ENCODE peak calls at places on chromosomes 7 and 10, in six cellular contexts. D is HCT116, K is left lung, Z is heart right ventricle, Q is pancreas, N is ovary. M is an unnamed sample. For H3K4me1, the result is how much of the 10 kb centered on the place peaks cover.

GRCh38 chr7:22120391-22121053 is 174.8 kb upstream of the CDCA7L start:
- DNase-seq in D (no peak), K (no peak), Z (no peak), Q (no peak), N (no peak), M (no peak)

GRCh38 chr7:108063520-108063933 is 60.6 kb upstream of the LAMB1 start:
- DNase-seq in D (no peak), K (no peak), Z (no peak), Q (no peak), N (no peak), M (no peak)

GRCh38 chr10:23081156-23081833 is 14.1 kb upstream of the MSRB2 start:
- DNase-seq in D (no peak), K (no peak), Z (no peak), Q (no peak), N (no peak), M (no peak)

GRCh38 chr7:151031011-151031410 is 2.8 kb downstream of the ABCB8 start:
- DNase-seq in D (no peak), K (no peak), Z (no peak), Q (no peak), N (no peak), M (no peak)

GRCh38 chr7:56092789-56093531 is at the start of gene PHKG1:
- DNase-seq in D (no peak), K (peak), Z (peak), Q (peak), N (peak), M (no peak)

GRCh38 chr10:35097510-35097909 is 7.4 kb upstream of the CUL2 start:
- DNase-seq in D (no peak), K (no peak), Z (no peak), Q (no peak), N (no peak), M (no peak)

GRCh38 chr10:3781458-3782098 is 3.4 kb downstream of the KLF6 start:
- DNase-seq in D (no peak), K (peak), Z (peak), Q (no peak), N (peak), M (no peak)

GRCh38 chr7:37921340-37921805 is 933 bp downstream of the EPDR1 start:
- DNase-seq in D (no peak), K (peak), Z (no peak), Q (no peak), N (peak), M (no peak)

GRCh38 chr7:5532520-5533335 is 109.1 kb upstream of the TNRC18 start:
- DNase-seq in D (no peak), K (peak), Z (peak), Q (peak), N (peak), M (no peak)

GRCh38 chr7:113456533-113456932 is 338.2 kb upstream of the SMIM30 start:
- DNase-seq in D (no peak), K (no peak), Z (no peak), Q (no peak), N (no peak), M (no peak)

GRCh38 chr10:63217120-63217605 is 84.0 kb downstream of the NRBF2 start:
- DNase-seq in D (peak), K (no peak), Z (no peak), Q (no peak), N (no peak), M (no peak)
- TF ChIP-seq CTCF in D (peak), K (peak), Z (peak), Q (peak), N (peak), M (peak)

DNA sequence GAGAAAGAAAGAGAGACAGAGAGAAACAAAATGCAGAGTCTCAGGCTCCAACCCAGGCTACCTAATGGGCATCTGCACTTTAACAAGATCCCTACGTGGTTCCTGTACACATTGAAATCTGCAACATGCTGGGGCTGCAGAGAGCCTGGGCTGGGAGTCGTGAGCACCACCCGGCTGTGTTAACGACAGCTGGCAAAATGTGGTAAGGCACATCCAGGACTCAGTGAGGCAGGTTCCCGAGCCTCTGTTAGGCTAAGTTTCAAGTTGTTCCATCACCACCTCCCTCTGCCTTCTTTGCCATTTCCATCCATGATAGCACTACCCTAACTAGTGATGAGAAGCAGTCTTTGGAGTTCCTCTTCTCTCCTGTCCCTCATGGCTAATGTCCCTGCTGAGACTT is 1.4 kb downstream of the AKR1B10 start:
- DNase-seq in D (no peak), K (no peak), Z (no peak), Q (no peak), N (no peak), M (no peak)
- H3K4me1 ChIP-seq in D (under half), K (under half), Z (under half), Q (under half), N (under half), M (half or more)

DNA sequence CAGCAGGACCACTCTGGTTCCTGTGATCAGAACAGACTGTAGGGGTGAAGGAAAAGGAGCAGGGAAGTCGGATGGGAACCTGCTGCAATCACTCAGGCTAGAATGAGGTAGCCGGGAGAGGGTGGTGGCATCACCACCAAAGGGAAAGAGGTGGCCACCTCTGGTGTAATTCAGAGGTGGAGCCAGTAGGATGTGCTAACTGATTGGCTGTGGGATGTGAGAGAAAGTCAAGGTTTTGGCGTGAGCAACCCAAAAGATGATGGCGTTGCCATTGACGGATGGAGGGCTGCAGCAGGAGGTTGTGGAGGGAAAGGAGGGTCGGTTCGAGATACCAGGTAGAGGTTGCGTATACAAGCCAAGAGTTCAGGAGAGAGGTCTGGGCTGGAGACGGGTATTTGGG is 7.4 kb upstream of the VSIR start:
- DNase-seq in D (no peak), K (no peak), Z (no peak), Q (no peak), N (no peak), M (no peak)
- TF ChIP-seq CTCF in D (peak), K (no peak), Z (no peak), Q (no peak), N (no peak), M (no peak)

GRCh38 chr10:63262674-63263073 is 129.5 kb downstream of the NRBF2 start:
- DNase-seq in D (no peak), K (no peak), Z (no peak), Q (no peak), N (no peak), M (no peak)
- H3K4me1 ChIP-seq in D (under half), K (under half), Z (half or more), Q (under half), N (under half), M (under half)